ENCODE peak calls at places on chromosome 9, in nine cellular contexts. M, U, R, H, Q, I, E, F and P are unnamed samples.

GRCh38 chr9:86718373-86718772 is 228.9 kb downstream of the GAS1 start:
- DNase-seq in M (no peak), U (no peak), R (no peak), H (no peak), Q (no peak), I (no peak), E (no peak), F (no peak), P (no peak)

GRCh38 chr9:135501261-135502167 is 1.0 kb downstream of the MRPS2 start:
- DNase-seq in M (peak), U (peak), R (peak), H (peak), Q (peak), I (no peak), E (peak), F (peak), P (no peak)

GRCh38 chr9:91006046-91006445 is 204.4 kb downstream of the SYK start:
- DNase-seq in M (no peak), U (no peak), R (no peak), H (no peak), Q (no peak), I (no peak), E (no peak), F (no peak), P (no peak)

GRCh38 chr9:114431003-114431402 is 43.2 kb upstream of the AKNA start:
- DNase-seq in M (no peak), U (no peak), R (no peak), H (no peak), Q (no peak), I (no peak), E (no peak), F (no peak), P (no peak)

GRCh38 chr9:95726756-95727155 is 148.7 kb upstream of the ERCC6L2 start:
- DNase-seq in M (peak), U (peak), R (no peak), H (peak), Q (no peak), I (no peak), E (no peak), F (peak), P (peak)

GRCh38 chr9:82532504-82532903 is 530.4 kb downstream of the RASEF start:
- DNase-seq in M (no peak), U (peak), R (no peak), H (peak), Q (no peak), I (no peak), E (no peak), F (no peak), P (no peak)

GRCh38 chr9:131530546-131530929 is 525 bp downstream of the UCK1 start:
- DNase-seq in M (peak), U (peak), R (peak), H (peak), Q (peak), I (no peak), E (peak), F (peak), P (no peak)

GRCh38 chr9:110246214-110246613 is 10.1 kb downstream of the TXN start:
- DNase-seq in M (no peak), U (no peak), R (no peak), H (no peak), Q (no peak), I (no peak), E (no peak), F (no peak), P (no peak)

GRCh38 chr9:106677815-106678214 is 185.2 kb upstream of the ZNF462 start:
- DNase-seq in M (no peak), U (no peak), R (no peak), H (no peak), Q (no peak), I (no peak), E (no peak), F (no peak), P (no peak)

GRCh38 chr9:134549336-134549735 is 92.3 kb upstream of the COL5A1 start:
- DNase-seq in M (no peak), U (no peak), R (no peak), H (no peak), Q (peak), I (no peak), E (peak), F (no peak), P (no peak)

GRCh38 chr9:109422641-109423040 is 75.5 kb downstream of the PTPN3 start:
- DNase-seq in M (no peak), U (no peak), R (no peak), H (no peak), Q (no peak), I (peak), E (no peak), F (no peak), P (no peak)

GRCh38 chr9:130936285-130937117 is 2.5 kb downstream of the FIBCD1 start:
- DNase-seq in M (peak), U (peak), R (peak), H (no peak), Q (peak), I (no peak), E (no peak), F (peak), P (no peak)

GRCh38 chr9:75918154-75918553 is 27.7 kb downstream of the PCSK5 start:
- DNase-seq in M (no peak), U (no peak), R (no peak), H (no peak), Q (no peak), I (no peak), E (no peak), F (no peak), P (no peak)

GRCh38 chr9:109730228-109730627 is 49.8 kb upstream of the PALM2AKAP2 start:
- DNase-seq in M (no peak), U (no peak), R (no peak), H (no peak), Q (no peak), I (no peak), E (no peak), F (no peak), P (no peak)

GRCh38 chr9:2087500-2088313 is 72.6 kb downstream of the SMARCA2 start:
- DNase-seq in M (peak), U (peak), R (no peak), H (peak), Q (no peak), I (no peak), E (no peak), F (peak), P (no peak)